ENCODE peak calls at places on chromosomes 7 and 10, in eight cellular contexts. I, E, Z, R, T, K, H and O are unnamed samples.

GRCh38 chr7:100000239-100000638 is 15.2 kb upstream of the ZKSCAN1 start:
- DNase-seq in E (no peak), K (no peak), I (no peak), T (no peak), Z (no peak), R (no peak), H (no peak), O (no peak)

GRCh38 chr7:134520130-134520529 is 7.2 kb upstream of the AKR1B10 start:
- DNase-seq in R (no peak), T (no peak), Z (no peak), E (no peak), I (no peak), K (no peak), H (no peak), O (no peak)

GRCh38 chr10:106711313-106711906 is 453.1 kb downstream of the SORCS1 start:
- DNase-seq in K (peak), E (no peak), H (no peak), I (no peak), Z (peak), R (no peak), T (peak), O (peak)

GRCh38 chr7:92953657-92954056 is 117.3 kb upstream of the CDK6 start:
- DNase-seq in E (no peak), T (no peak), K (no peak), I (no peak), R (no peak), H (no peak), Z (no peak), O (no peak)

GRCh38 chr7:81256991-81257390 is 338.1 kb upstream of the SEMA3C start:
- DNase-seq in K (no peak), Z (no peak), H (no peak), T (no peak), R (no peak), I (no peak), E (peak), O (peak)

GRCh38 chr10:78210976-78211375 is 177.3 kb downstream of the RPS24 start:
- DNase-seq in T (no peak), H (no peak), I (no peak), Z (no peak), E (no peak), K (no peak), R (no peak), O (no peak)

GRCh38 chr10:17923728-17924127 is 28.0 kb upstream of the SLC39A12 start:
- DNase-seq in Z (no peak), I (no peak), H (no peak), K (no peak), T (no peak), R (no peak), E (peak), O (peak)

GRCh38 chr7:140358771-140359095 is 39.6 kb downstream of the SLC37A3 start:
- DNase-seq in R (no peak), T (peak), I (no peak), H (no peak), E (no peak), K (no peak), Z (no peak), O (no peak)

GRCh38 chr7:97973206-97973658 is 16.8 kb downstream of the OCM2 start:
- DNase-seq in R (peak), K (no peak), I (peak), H (no peak), T (no peak), E (no peak), Z (no peak), O (peak)

GRCh38 chr7:102064361-102065025 is 222.2 kb upstream of the SH2B2 start:
- DNase-seq in K (no peak), E (no peak), Z (no peak), R (no peak), H (no peak), T (no peak), I (no peak), O (peak)

GRCh38 chr10:110789604-110790428 is 81.9 kb upstream of the PDCD4 start:
- DNase-seq in T (no peak), I (no peak), E (no peak), Z (no peak), H (no peak), R (no peak), K (no peak), O (no peak)

GRCh38 chr10:132443605-132443997 is 46.6 kb downstream of the PWWP2B start:
- DNase-seq in H (no peak), E (no peak), R (no peak), I (no peak), T (peak), Z (no peak), K (no peak), O (no peak)

GRCh38 chr10:97534746-97535367 is 36.1 kb downstream of the UBTD1 start:
- DNase-seq in T (peak), H (no peak), I (no peak), E (no peak), R (no peak), K (peak), Z (peak), O (peak)

GRCh38 chr7:130006771-130007170 is 44.4 kb downstream of the ZC3HC1 start:
- DNase-seq in E (no peak), R (no peak), Z (no peak), I (no peak), H (no peak), K (no peak), T (no peak), O (no peak)

GRCh38 chr10:21336476-21337170 is 188.9 kb downstream of the SKIDA1 start:
- DNase-seq in H (no peak), K (no peak), T (no peak), Z (no peak), R (no peak), E (peak), I (no peak), O (no peak)

GRCh38 chr7:1571261-1571650 is 1.4 kb upstream of the PSMG3 start:
- DNase-seq in T (no peak), E (no peak), Z (no peak), I (no peak), K (no peak), R (no peak), H (no peak), O (no peak)

GRCh38 chr7:76343294-76343930 is 15.4 kb downstream of the YWHAG start:
- DNase-seq in Z (no peak), E (no peak), H (no peak), I (no peak), R (no peak), K (no peak), T (no peak), O (no peak)

GRCh38 chr10:124566222-124566888 is 104.7 kb downstream of the LHPP start:
- DNase-seq in R (no peak), H (no peak), Z (no peak), E (no peak), I (no peak), K (no peak), T (no peak), O (no peak)

GRCh38 chr10:22455068-22455467 is 109.8 kb downstream of the SPAG6 start:
- DNase-seq in T (no peak), R (no peak), E (no peak), H (no peak), Z (no peak), K (no peak), I (no peak), O (no peak)

GRCh38 chr10:55629792-55630490 is 731.1 kb downstream of the ZWINT start:
- DNase-seq in I (no peak), R (no peak), E (no peak), K (peak), Z (peak), H (no peak), T (no peak), O (peak)

GRCh38 chr7:18495412-18496335 is at the start of gene HDAC9:
- DNase-seq in T (no peak), H (no peak), I (peak), Z (no peak), R (peak), E (peak), K (peak), O (peak)

GRCh38 chr7:95097851-95098250 is 190.5 kb downstream of the PPP1R9A start:
- DNase-seq in I (no peak), E (no peak), Z (no peak), K (no peak), R (no peak), H (no peak), T (no peak), O (no peak)